ENCODE peak calls at places on chromosomes 7 and 10, in nine cellular contexts. Z is GM23338, O is body of pancreas, K is astrocyte of the spinal cord, G is brain microvascular endothelial cell, X is bronchial epithelial cell, L is fibroblast of lung, B is BJ, P is spleen. A is an unnamed sample.

GRCh38 chr7:36937754-36938551 is 213.7 kb upstream of the AOAH start:
- DNase-seq in L (no peak), X (no peak), O (no peak), P (no peak), B (no peak), K (no peak), G (no peak), Z (no peak), A (no peak)

GRCh38 chr10:51405580-51406367 is 293.6 kb downstream of the CSTF2T start:
- DNase-seq in X (peak), P (no peak), L (no peak), Z (peak), G (no peak), O (no peak), B (no peak), K (no peak), A (no peak)

GRCh38 chr7:101162551-101163280 is 2.7 kb downstream of the VGF start:
- DNase-seq in G (no peak), Z (peak), X (no peak), P (peak), L (peak), O (peak), K (peak), B (no peak), A (no peak)

GRCh38 chr7:155702616-155703015 is 58.2 kb downstream of the RBM33 start:
- DNase-seq in P (no peak), B (no peak), Z (no peak), X (peak), L (no peak), O (no peak), G (peak), K (no peak), A (no peak)

GRCh38 chr7:2257046-2257551 is 15.1 kb downstream of the NUDT1 start:
- DNase-seq in K (no peak), G (no peak), L (no peak), Z (no peak), B (no peak), P (peak), X (no peak), O (no peak), A (no peak)

GRCh38 chr7:45921699-45922519 is 837 bp upstream of the IGFBP3 start:
- DNase-seq in B (no peak), P (no peak), X (peak), K (peak), O (peak), L (peak), Z (peak), G (peak), A (no peak)

GRCh38 chr7:88480901-88481300 is 174.2 kb upstream of the STEAP4 start:
- DNase-seq in L (no peak), O (no peak), K (peak), X (peak), Z (no peak), P (no peak), B (no peak), G (no peak), A (no peak)

GRCh38 chr10:14738011-14738510 is 36.6 kb downstream of the FAM107B start:
- DNase-seq in Z (no peak), X (no peak), L (no peak), B (no peak), P (no peak), G (no peak), O (no peak), K (no peak), A (no peak)

GRCh38 chr7:35545831-35546230 is 149.1 kb downstream of the HERPUD2 start:
- DNase-seq in Z (no peak), O (no peak), K (no peak), G (no peak), L (no peak), X (no peak), P (no peak), B (no peak), A (no peak)

GRCh38 chr7:141648276-141649114 is 53.5 kb downstream of the DENND11 start:
- DNase-seq in O (no peak), B (no peak), L (no peak), X (no peak), K (peak), Z (no peak), G (no peak), P (no peak), A (no peak)

GRCh38 chr7:23893942-23894890 is 184.2 kb downstream of the STK31 start:
- DNase-seq in B (no peak), Z (no peak), P (no peak), K (no peak), O (no peak), L (no peak), X (no peak), G (peak), A (no peak)

GRCh38 chr10:19968745-19969144 is 152.5 kb downstream of the PLXDC2 start:
- DNase-seq in Z (no peak), X (no peak), P (no peak), K (no peak), B (no peak), O (no peak), L (no peak), G (no peak), A (no peak)

GRCh38 chr7:44043902-44044301 is 600 bp upstream of the DBNL start:
- DNase-seq in L (no peak), O (no peak), K (no peak), Z (peak), G (no peak), X (no peak), P (no peak), B (no peak), A (no peak)

GRCh38 chr7:130662426-130662825 is 6.1 kb downstream of the COPG2 start:
- DNase-seq in O (no peak), X (no peak), Z (no peak), K (no peak), G (peak), P (no peak), L (no peak), B (no peak), A (no peak)

GRCh38 chr7:47485640-47486435 is 96.1 kb downstream of the TNS3 start:
- DNase-seq in B (no peak), O (peak), K (no peak), L (peak), X (no peak), Z (no peak), P (peak), G (no peak), A (no peak)

GRCh38 chr10:68082815-68083395 is 7.8 kb upstream of the HERC4 start:
- DNase-seq in P (no peak), L (peak), G (no peak), Z (peak), X (peak), O (no peak), K (peak), B (no peak), A (no peak)

GRCh38 chr7:144873316-144873845 is 37.5 kb upstream of the TPK1 start:
- DNase-seq in L (no peak), K (no peak), B (no peak), O (no peak), G (no peak), P (no peak), X (no peak), Z (no peak), A (no peak)

GRCh38 chr7:118918556-118918955 is 694.1 kb downstream of the ANKRD7 start:
- DNase-seq in G (no peak), P (no peak), B (no peak), X (peak), Z (peak), L (peak), O (no peak), K (peak), A (no peak)

GRCh38 chr7:36283711-36284130 is 105.9 kb upstream of the ANLN start:
- DNase-seq in L (no peak), G (no peak), Z (no peak), X (no peak), O (no peak), B (no peak), K (no peak), P (peak), A (no peak)

GRCh38 chr10:59107147-59107546 is 69.3 kb upstream of the PHYHIPL start:
- DNase-seq in K (no peak), P (no peak), O (no peak), B (no peak), X (no peak), G (no peak), Z (no peak), L (no peak), A (no peak)

GRCh38 chr7:7732566-7733290 is 14.3 kb upstream of the RPA3 start:
- DNase-seq in X (no peak), B (peak), O (no peak), Z (no peak), K (peak), G (peak), L (peak), P (no peak), A (peak)

GRCh38 chr7:81623251-81623855 is 146.5 kb downstream of the HGF start:
- DNase-seq in G (no peak), O (no peak), X (peak), L (no peak), K (no peak), P (no peak), B (no peak), Z (no peak), A (no peak)

DNA sequence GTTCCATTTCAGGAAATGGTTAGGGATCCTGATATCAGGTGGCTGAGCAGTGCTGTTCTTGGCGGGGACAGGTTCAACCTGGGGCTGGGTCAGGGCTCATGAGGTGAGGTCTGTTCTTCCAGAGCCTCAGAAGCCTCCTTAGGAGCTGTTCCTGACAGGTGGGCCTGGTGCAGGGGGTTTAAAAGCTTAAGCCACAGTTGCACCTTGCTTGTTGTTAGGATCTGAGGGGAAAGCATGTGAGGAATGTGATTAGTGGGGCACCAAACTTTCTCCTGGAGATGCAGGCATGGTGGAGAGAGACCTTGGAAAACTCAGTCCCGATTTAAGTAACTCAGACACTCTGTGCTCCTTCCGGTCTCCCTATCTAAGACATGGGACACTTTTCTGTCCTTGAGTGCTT is 18.7 kb upstream of the CRHR2 start:
- DNase-seq in G (no peak), Z (peak), P (peak), O (no peak), L (no peak), K (no peak), B (no peak), X (no peak), A (no peak)
- TF ChIP-seq CTCF in G (no peak), Z (no peak), P (no peak), O (no peak), L (no peak), K (no peak), B (no peak), X (no peak), A (no peak)

DNA sequence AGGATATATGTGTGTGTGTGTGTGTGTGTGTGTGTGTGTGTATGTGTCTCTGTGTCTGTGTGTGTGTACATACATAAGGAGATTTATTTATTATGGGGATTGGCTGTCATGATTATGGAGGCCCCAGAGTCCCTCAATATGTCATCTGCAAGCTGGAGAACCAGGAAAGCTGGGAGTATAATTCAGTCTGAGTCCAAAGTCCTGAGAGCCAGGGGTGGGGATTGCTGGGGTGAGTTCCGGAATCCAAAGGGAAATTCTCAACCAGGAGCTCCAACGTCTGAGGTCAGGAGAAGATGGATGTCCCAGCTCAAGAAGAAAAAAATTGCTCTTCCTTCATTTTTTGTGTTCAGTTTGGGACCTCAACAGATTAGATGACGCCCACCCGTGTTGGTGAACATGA is 50.6 kb upstream of the PLPP4 start:
- DNase-seq in K (no peak), G (no peak), L (no peak), B (no peak), P (no peak), X (no peak), Z (no peak), O (no peak), A (no peak)
- TF ChIP-seq CTCF in K (no peak), G (no peak), L (no peak), B (no peak), P (no peak), X (no peak), Z (no peak), O (no peak), A (no peak)

DNA sequence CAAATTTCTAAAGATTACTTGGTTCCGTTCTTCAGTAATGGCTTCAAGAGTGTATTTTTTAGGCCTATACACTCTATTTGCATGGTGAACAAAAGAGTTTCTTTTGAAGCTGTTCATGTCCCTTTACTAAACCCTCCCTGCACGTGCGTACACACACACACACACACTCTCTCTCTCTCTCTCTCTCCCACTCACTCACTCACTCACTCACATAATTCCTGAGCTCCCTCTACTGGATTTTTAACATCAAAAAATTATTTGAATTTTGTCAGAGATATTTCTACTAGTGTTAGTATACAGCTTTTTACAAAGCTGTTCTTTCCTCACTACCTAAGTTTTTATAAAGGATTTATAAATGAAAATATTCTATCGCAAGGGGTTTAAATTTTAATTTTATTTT is 85.9 kb downstream of the UBE3C start:
- DNase-seq in L (peak), X (peak), K (peak), Z (no peak), P (no peak), O (no peak), B (no peak), G (peak), A (no peak)
- TF ChIP-seq CTCF in L (peak), X (peak), K (no peak), Z (peak), P (no peak), O (no peak), B (no peak), G (peak), A (peak)

GRCh38 chr7:50657341-50657873 is 92.2 kb upstream of the DDC start:
- DNase-seq in L (peak), Z (no peak), O (no peak), K (peak), P (no peak), B (peak), G (peak), X (no peak), A (no peak)
- TF ChIP-seq CTCF in L (no peak), Z (no peak), O (no peak), K (no peak), P (no peak), B (peak), G (no peak), X (no peak), A (peak)

DNA sequence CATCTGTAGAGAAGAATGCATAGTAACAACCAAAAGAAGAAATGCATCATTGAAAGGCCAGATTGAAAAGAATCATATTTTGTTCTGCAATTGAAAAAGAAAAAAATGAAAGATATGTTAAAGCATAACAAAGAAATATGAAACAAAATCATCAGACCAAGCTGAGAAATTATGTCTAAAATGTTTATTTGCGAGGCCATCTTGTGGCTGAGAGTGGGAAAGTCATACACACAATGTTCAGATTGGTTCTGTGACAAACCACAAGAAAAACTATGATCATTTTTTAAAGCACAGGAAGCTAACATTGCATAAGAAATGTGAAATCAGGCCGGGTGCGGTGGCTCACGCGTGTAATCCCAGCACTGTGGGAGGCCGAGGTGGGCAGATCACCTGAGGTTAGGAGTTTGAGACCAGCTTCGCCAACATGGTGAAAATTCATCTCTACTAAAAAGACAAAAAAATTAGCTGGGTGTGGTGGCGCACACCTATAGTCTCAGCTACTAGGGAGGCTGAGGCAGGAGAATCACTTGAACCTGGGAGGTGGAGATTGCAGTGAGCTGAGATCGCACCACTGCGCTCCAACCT is 36.6 kb downstream of the ABCB5 start:
- DNase-seq in P (no peak), O (no peak), Z (no peak), B (no peak), L (peak), G (peak), X (peak), K (peak), A (no peak)
- TF ChIP-seq CTCF in P (no peak), O (no peak), Z (peak), B (peak), L (peak), G (peak), X (peak), K (peak), A (peak)

A was measured in AG09319.